ENCODE peak calls at places on chromosomes 16 and 17, in four cellular contexts. X, B, T and N are unnamed samples. For H3K27me3, the result is how much of the 10 kb centered on the place peaks cover.

GRCh38 chr16:2091722-2092620 is 43.7 kb downstream of the PKD1 start:
- DNase-seq in X (no peak), B (no peak), T (no peak), N (no peak)

GRCh38 chr16:56892705-56893104 is 27.7 kb downstream of the SLC12A3 start:
- DNase-seq in B (no peak), X (no peak), T (no peak), N (no peak)

GRCh38 chr16:87360862-87361610 is 22.5 kb downstream of the FBXO31 start:
- DNase-seq in T (no peak), X (no peak), B (no peak), N (no peak)

GRCh38 chr16:29852654-29853053 is 10.4 kb downstream of the CDIPT start:
- DNase-seq in B (no peak), X (peak), T (no peak), N (no peak)

GRCh38 chr17:65413390-65413789 is 148.1 kb downstream of the AXIN2 start:
- DNase-seq in X (no peak), T (no peak), B (no peak), N (no peak)

GRCh38 chr17:28871056-28871579 is 16.3 kb downstream of the ERAL1 start:
- DNase-seq in T (no peak), X (no peak), B (no peak), N (no peak)

GRCh38 chr16:54657058-54657708 is 273.5 kb upstream of the IRX5 start:
- DNase-seq in X (no peak), B (peak), T (no peak), N (no peak)

GRCh38 chr17:17876959-17877547 is 40.3 kb upstream of the SREBF1 start:
- DNase-seq in T (peak), B (peak), X (no peak), N (no peak)

GRCh38 chr17:22161376-22161775 is 469.1 kb downstream of the KCNJ18 start:
- DNase-seq in T (no peak), X (no peak), B (no peak), N (no peak)

GRCh38 chr16:84726670-84727467 is 27.1 kb downstream of the USP10 start:
- DNase-seq in T (no peak), X (peak), B (no peak), N (peak)

GRCh38 chr16:57165923-57166322 is 19.9 kb downstream of the PSME3IP1 start:
- DNase-seq in T (no peak), B (no peak), X (no peak), N (no peak)

GRCh38 chr17:74877592-74878543 is 5.1 kb upstream of the FDXR start:
- DNase-seq in B (no peak), T (peak), X (no peak), N (no peak)

GRCh38 chr16:11386791-11387546 is 41.7 kb downstream of the RMI2 start:
- DNase-seq in X (no peak), B (no peak), T (no peak), N (no peak)

GRCh38 chr17:45225964-45226530 is 4.4 kb downstream of the FMNL1 start:
- DNase-seq in X (peak), B (peak), T (peak), N (peak)

GRCh38 chr16:89730610-89731234 is 9.4 kb downstream of the ZNF276 start:
- DNase-seq in X (no peak), T (no peak), B (no peak), N (no peak)

GRCh38 chr17:77471984-77472836 is 331.4 kb downstream of the SEC14L1 start:
- DNase-seq in T (peak), B (no peak), X (no peak), N (no peak)

GRCh38 chr16:11133344-11133921 is 122.6 kb downstream of the SOCS1 start:
- DNase-seq in T (peak), B (peak), X (peak), N (peak)

GRCh38 chr16:73231969-73232554 is 184.1 kb upstream of the ZFHX3 start:
- DNase-seq in B (peak), T (no peak), X (no peak), N (no peak)

GRCh38 chr16:20711277-20711911 is 13.9 kb upstream of the ACSM1 start:
- DNase-seq in X (no peak), T (no peak), B (no peak), N (no peak)

GRCh38 chr17:35489944-35490343 is 41.4 kb upstream of the SLFN13 start:
- DNase-seq in T (no peak), X (no peak), B (no peak), N (no peak)

GRCh38 chr16:23852794-23853562 is 17.2 kb downstream of the PRKCB start:
- DNase-seq in X (no peak), T (no peak), B (no peak), N (no peak)

GRCh38 chr17:50274142-50274944 is at the start of gene TMEM92:
- DNase-seq in X (no peak), T (no peak), B (peak), N (no peak)

GRCh38 chr17:49715717-49716279 is 8.0 kb upstream of the SLC35B1 start:
- DNase-seq in X (no peak), T (no peak), B (no peak), N (no peak)

GRCh38 chr16:31664683-31665482 is 137.2 kb downstream of the AHSP start:
- DNase-seq in X (no peak), B (no peak), T (no peak), N (no peak)

GRCh38 chr16:48133455-48134226 is 22.2 kb downstream of the ABCC12 start:
- DNase-seq in X (no peak), B (no peak), T (peak), N (no peak)

GRCh38 chr17:69733171-69734014 is 318.9 kb downstream of the MAP2K6 start:
- DNase-seq in T (peak), B (no peak), X (peak), N (peak)

GRCh38 chr17:82266142-82266541 is 7.4 kb downstream of the CSNK1D start:
- DNase-seq in B (no peak), T (no peak), X (no peak), N (no peak)

GRCh38 chr17:60252459-60252858 is 102.7 kb downstream of the CA4 start:
- DNase-seq in T (no peak), X (no peak), B (no peak), N (no peak)

GRCh38 chr17:59845595-59846390 is 47.0 kb downstream of the TUBD1 start:
- DNase-seq in T (peak), X (no peak), B (peak), N (peak)

GRCh38 chr16:56263711-56264608 is 72.7 kb downstream of the GNAO1 start:
- DNase-seq in X (peak), T (no peak), B (no peak), N (no peak)

GRCh38 chr17:33291248-33292183 is 1.6 kb downstream of the ASIC2 start:
- DNase-seq in B (no peak), T (peak), X (no peak), N (no peak)

GRCh38 chr17:33292184-33292980 is 713 bp downstream of the ASIC2 start:
- DNase-seq in X (no peak), T (no peak), B (no peak), N (no peak)

GRCh38 chr17:33287096-33287495 is 6.0 kb downstream of the ASIC2 start:
- DNase-seq in T (no peak), X (no peak), B (no peak), N (no peak)

GRCh38 chr17:33290156-33290697 is 2.9 kb downstream of the ASIC2 start:
- DNase-seq in B (no peak), T (no peak), X (no peak), N (no peak)

GRCh38 chr17:33288954-33289353 is 4.1 kb downstream of the ASIC2 start:
- DNase-seq in B (no peak), X (no peak), T (no peak), N (no peak)
- H3K27me3 ChIP-seq in B (under half), X (under half), T (under half), N (under half)

GRCh38 chr16:81940781-81941560 is 70.3 kb downstream of the SDR42E1 start:
- DNase-seq in T (no peak), B (no peak), X (no peak), N (no peak)
- TF ChIP-seq CTCF in T (no peak), B (no peak), X (peak), N (no peak)

DNA sequence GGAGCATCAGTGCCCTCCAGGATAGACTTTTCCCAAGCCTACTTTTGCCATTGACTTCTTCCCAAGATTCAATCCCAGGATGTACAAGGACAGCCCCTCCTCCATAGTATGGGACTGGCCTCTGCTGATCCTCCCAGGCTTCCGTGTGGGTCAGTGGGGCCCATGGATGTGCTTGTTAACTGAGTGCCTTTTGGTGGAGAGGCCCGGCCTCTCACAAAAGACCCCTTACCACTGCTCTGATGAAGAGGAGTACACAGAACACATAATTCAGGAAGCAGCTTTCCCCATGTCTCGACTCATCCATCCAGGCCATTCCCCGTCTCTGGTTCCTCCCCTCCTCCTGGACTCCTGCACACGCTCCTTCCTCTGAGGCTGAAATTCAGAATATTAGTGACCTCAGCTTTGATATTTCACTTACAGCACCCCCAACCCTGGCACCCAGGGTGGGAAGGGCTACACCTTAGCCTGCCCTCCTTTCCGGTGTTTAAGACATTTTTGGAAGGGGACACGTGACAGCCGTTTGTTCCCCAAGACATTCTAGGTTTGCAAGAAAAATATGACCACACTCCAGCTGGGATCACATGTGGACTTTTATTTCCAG is 9.8 kb upstream of the CYLD start:
- DNase-seq in B (no peak), X (no peak), T (no peak), N (no peak)
- H3K27ac ChIP-seq in B (no peak), X (no peak), T (no peak), N (no peak)

GRCh38 chr16:9713907-9714306 is 468.3 kb downstream of the GRIN2A start:
- DNase-seq in X (no peak), T (no peak), B (no peak), N (no peak)
- H3K27me3 ChIP-seq in X (under half), T (under half), B (under half), N (under half)

GRCh38 chr17:38667787-38668122 is 7.0 kb downstream of the EPOP start:
- DNase-seq in B (no peak), X (no peak), T (no peak), N (no peak)
- TF ChIP-seq CTCF in B (no peak), X (no peak), T (no peak), N (no peak)

DNA sequence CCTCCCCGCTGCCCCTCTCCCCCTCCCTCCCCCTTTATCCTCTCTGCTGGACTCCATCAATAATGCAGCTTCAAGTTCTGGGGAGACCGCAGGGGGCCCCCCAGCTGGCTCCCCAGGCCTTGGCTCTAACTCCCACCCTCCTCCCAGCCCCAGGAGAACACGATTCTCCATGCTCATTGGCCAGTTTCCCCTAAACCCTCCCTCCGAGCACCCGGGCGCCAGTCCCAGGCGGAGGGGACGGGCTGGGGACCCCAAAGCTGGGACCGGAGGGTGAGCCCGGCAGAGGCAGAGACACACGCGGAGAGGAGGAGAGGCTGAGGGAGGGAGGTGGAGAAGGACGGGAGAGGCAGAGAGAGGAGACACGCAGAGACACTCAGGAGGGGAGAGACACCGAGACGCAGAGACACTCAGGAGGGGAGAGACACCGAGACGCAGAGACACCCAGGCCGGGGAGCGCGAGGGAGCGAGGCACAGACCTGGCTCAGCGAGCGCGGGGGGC is at the start of gene PPP1R1B:
- DNase-seq in T (no peak), X (no peak), B (no peak), N (no peak)
- H3K27ac ChIP-seq in T (no peak), X (no peak), B (peak), N (no peak)

GRCh38 chr17:73545633-73546032 is 98.6 kb downstream of the SDK2 start:
- DNase-seq in B (no peak), X (no peak), T (no peak), N (no peak)

GRCh38 chr17:73545109-73545508 is 99.1 kb downstream of the SDK2 start:
- DNase-seq in B (no peak), X (no peak), T (no peak), N (no peak)

GRCh38 chr17:73546770-73547345 is 97.4 kb downstream of the SDK2 start:
- DNase-seq in T (no peak), B (peak), X (no peak), N (no peak)

GRCh38 chr17:73547790-73548189 is 96.5 kb downstream of the SDK2 start:
- DNase-seq in B (no peak), X (no peak), T (no peak), N (no peak)

DNA sequence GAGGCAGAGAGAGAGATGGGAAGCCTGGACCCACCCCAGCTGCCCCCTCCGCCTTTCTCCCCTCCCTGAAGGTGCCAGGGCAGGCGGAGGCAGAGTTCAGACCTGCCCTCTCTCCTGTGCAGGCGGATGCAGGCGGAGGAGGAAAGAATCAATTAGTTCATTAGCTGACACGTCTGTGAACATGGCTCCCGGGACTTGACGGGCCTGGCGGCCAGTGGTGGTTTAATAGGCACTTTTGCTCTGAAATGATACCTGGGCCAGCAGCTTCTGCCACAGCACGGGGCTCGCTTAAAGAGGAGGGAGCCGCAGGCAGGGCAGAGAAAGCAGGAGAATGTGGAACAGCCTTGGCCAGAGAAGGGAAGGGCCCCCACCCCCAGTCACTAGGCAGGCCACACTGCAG is 98.1 kb downstream of the SDK2 start:
- DNase-seq in X (no peak), B (no peak), T (no peak), N (no peak)
- H3K27me3 ChIP-seq in X (under half), B (under half), T (under half), N (under half)

GRCh38 chr17:79597996-79598557 is 12.8 kb downstream of the RBFOX3 start:
- DNase-seq in T (no peak), B (no peak), X (no peak), N (no peak)
- TF ChIP-seq CTCF in T (no peak), B (no peak), X (no peak), N (no peak)